ENCODE peak calls at places on chromosomes 3 and 15, in four cellular contexts. Y is lower leg skin, D is WTC11, K is HL-60. J is an unnamed sample.

GRCh38 chr3:127565711-127566110 is 24.8 kb downstream of the TPRA1 start:
- DNase-seq in K (no peak), Y (no peak), D (no peak), J (no peak)

GRCh38 chr15:39016706-39017105 is 452.1 kb upstream of the RASGRP1 start:
- DNase-seq in K (no peak), Y (no peak), D (no peak), J (no peak)

GRCh38 chr3:111734652-111735051 is 124.4 kb upstream of the PHLDB2 start:
- DNase-seq in Y (no peak), D (no peak), K (no peak), J (no peak)

GRCh38 chr3:50136714-50137405 is 18.3 kb upstream of the SEMA3F start:
- DNase-seq in D (no peak), Y (no peak), K (no peak), J (no peak)

GRCh38 chr15:31845791-31846190 is 184.5 kb upstream of the CHRNA7 start:
- DNase-seq in D (no peak), Y (no peak), K (no peak), J (no peak)

GRCh38 chr15:93829115-93829849 is 402.1 kb upstream of the MCTP2 start:
- DNase-seq in Y (peak), D (no peak), K (peak), J (no peak)

GRCh38 chr15:28880680-28881079 is 5.1 kb upstream of the APBA2 start:
- DNase-seq in K (no peak), Y (no peak), D (no peak), J (no peak)

GRCh38 chr3:42755681-42756578 is 17.1 kb downstream of the CCDC13 start:
- DNase-seq in K (no peak), D (peak), Y (no peak), J (peak)

GRCh38 chr15:65790692-65791334 is 1.3 kb downstream of the DENND4A start:
- DNase-seq in Y (no peak), K (no peak), D (no peak), J (no peak)

GRCh38 chr3:174431717-174432116 is 427.4 kb upstream of the NAALADL2 start:
- DNase-seq in Y (no peak), K (no peak), D (no peak), J (no peak)

GRCh38 chr3:174436367-174436766 is 422.8 kb upstream of the NAALADL2 start:
- DNase-seq in D (no peak), K (no peak), Y (no peak), J (no peak)

GRCh38 chr3:174425422-174425821 is 433.7 kb upstream of the NAALADL2 start:
- DNase-seq in Y (no peak), K (no peak), D (no peak), J (no peak)

GRCh38 chr3:174430986-174431385 is 428.1 kb upstream of the NAALADL2 start:
- DNase-seq in K (no peak), D (no peak), Y (no peak), J (no peak)
- TF ChIP-seq CTCF in K (no peak), D (no peak), Y (no peak), J (no peak)

DNA sequence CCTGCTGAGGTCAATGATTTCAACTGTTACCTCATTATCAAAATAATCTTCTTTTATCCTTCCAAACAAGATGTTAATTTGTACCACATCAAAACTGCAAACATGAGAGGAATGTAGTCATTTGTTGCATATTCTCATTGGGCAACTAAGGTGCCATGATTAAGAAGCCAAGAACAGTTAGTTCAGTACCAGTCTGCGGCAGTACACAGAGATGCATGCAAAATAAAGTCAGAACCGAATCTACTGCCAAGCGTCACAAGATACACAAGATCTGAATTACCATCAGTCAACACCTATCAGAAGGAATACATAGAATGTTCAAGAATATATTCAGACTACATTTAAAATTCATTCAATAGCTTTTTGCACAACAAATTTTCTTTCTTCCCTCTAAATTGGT is 127.6 kb upstream of the SPATA12 start:
- DNase-seq in K (no peak), Y (no peak), D (no peak), J (no peak)
- TF ChIP-seq CTCF in K (no peak), Y (no peak), D (no peak), J (no peak)

DNA sequence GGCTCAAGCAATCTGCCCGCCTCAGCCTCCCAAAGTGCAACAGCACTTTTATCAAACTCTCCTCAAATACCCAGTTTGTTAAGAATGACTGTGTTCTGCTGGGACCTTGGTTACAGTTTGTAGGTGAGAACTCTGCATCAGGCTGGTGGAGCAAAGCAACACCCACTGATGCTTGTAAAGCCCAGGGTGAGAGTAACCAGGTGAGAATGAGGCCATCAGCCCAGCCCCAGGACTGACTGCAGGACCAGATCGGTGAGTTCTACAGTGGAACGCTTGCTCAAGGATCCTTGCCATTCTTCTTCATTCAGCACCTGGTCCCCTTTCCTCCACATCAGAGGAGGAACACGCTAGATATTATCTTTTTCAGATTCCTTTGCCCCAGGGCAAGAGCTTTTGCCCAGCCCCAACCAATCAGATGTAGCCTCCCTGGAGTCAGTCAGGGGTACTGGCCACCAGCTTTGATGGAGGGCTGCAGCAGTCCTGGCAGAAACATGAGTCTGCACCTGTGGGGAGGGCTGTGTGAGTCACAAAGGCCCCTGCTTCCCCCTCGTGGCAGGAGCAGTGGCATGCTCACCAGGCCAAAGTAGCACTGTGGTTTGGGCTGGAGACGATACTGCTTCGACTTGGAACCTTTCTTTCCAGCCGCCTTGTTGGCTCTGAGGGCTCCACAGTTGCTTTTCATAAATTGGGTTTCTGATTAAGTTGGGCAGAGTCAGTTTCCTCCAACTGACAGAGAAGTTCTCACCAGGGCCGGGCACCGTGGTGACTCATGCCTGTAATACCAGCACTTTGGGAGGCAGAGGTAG is 3.5 kb upstream of the SHISA5 start:
- DNase-seq in Y (no peak), K (no peak), D (peak), J (peak)
- TF ChIP-seq CTCF in Y (no peak), K (peak), D (peak), J (peak)

GRCh38 chr3:40499952-40500351 is 5.9 kb upstream of the ZNF620 start:
- DNase-seq in D (no peak), Y (no peak), K (no peak), J (no peak)

GRCh38 chr3:40511031-40511718 is 5.3 kb downstream of the ZNF620 start:
- DNase-seq in D (no peak), Y (no peak), K (no peak), J (no peak)

GRCh38 chr3:40504636-40505430 is 1.0 kb upstream of the ZNF620 start:
- DNase-seq in K (no peak), Y (peak), D (no peak), J (peak)

DNA sequence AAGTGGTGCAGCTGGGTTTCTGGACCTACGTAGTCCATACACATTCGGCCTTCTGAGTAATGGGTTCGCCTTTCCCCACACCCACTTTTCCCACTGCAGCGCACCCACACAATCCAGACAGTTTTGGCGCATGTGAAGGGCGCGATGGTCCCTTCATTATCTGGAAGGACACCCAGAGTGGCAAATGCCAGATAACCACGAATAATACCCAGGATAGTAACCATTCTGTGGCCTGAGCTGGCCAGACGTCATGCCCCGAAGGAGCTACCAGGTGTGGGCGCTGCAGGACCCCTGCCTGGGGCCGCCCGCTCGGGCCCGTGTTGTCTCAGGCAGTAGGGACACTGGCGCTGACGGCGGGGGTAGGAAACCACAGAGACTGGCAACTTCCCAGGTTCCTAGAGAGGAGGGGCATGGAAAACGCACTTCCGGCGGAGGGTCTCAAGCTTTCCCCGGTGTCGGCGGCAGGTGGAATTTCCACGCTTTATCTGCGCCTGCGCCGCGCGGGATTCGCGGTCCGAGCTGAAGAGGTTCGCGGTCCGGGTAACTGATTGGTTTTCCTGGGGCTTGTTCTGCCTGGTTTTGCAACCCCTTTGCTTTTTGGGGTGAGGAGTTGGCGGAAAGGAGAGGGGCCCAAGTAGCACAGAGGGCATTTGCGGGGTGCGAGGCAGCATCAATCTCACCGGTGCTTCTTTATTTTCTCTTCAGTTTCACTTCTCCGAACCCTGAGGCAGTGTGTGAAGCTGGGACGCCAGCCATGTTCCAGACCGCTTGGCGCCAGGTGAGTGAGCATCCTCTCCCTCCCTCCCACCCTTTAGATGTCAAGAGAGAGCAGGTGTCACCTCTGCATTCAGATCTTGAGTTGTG is at the start of gene ZNF620:
- DNase-seq in Y (peak), D (peak), K (peak), J (no peak)
- TF ChIP-seq CTCF in Y (no peak), D (no peak), K (no peak), J (peak)

GRCh38 chr3:194993896-194994295 is 277.1 kb downstream of the XXYLT1 start:
- DNase-seq in D (no peak), Y (no peak), K (no peak), J (no peak)
- TF ChIP-seq CTCF in D (no peak), Y (no peak), K (no peak), J (no peak)

GRCh38 chr3:123805504-123805903 is 78.6 kb downstream of the MYLK start:
- DNase-seq in K (no peak), Y (no peak), D (no peak), J (no peak)
- TF ChIP-seq CTCF in K (no peak), Y (no peak), D (no peak), J (no peak)

GRCh38 chr3:14429689-14430452 is 27.5 kb downstream of the SLC6A6 start:
- DNase-seq in K (no peak), Y (no peak), D (no peak), J (no peak)

GRCh38 chr3:14430706-14431470 is 28.5 kb downstream of the SLC6A6 start:
- DNase-seq in Y (no peak), K (no peak), D (no peak), J (no peak)

GRCh38 chr3:14431928-14432834 is 29.8 kb downstream of the SLC6A6 start:
- DNase-seq in Y (peak), K (peak), D (no peak), J (peak)

GRCh38 chr3:14432996-14433572 is 30.7 kb downstream of the SLC6A6 start:
- DNase-seq in D (no peak), K (no peak), Y (no peak), J (no peak)

DNA sequence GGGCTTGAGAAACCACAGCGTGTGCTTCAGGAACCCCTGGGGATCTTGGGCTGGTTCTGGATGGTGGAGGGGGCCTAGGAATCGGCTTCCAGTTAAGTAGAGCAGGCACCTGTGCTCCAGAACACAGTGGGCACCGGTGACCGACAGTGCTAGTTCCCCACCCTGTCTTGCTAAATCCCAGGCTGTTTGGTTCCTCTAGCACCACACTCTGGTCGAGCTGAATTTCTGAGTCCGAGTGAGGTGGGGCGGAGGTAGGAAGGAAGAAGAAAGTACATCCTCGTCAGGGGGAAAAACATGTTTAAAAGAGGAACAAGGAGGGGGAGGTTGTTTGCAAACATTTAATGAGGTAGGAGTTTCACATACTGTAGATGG is 29.1 kb downstream of the SLC6A6 start:
- DNase-seq in K (peak), D (no peak), Y (no peak), J (no peak)
- TF ChIP-seq CTCF in K (no peak), D (no peak), Y (no peak), J (no peak)

GRCh38 chr3:30266536-30266935 is 339.9 kb upstream of the TGFBR2 start:
- DNase-seq in D (no peak), Y (no peak), K (no peak), J (no peak)
- TF ChIP-seq CTCF in D (no peak), Y (no peak), K (no peak), J (no peak)

J was measured in HFFc6.